ENCODE peak calls at places on chromosomes 16 and 17, in four cellular contexts. P, J, Q and Y are unnamed samples.

GRCh38 chr16:59886021-59886420 is 1151.9 kb upstream of the GOT2 start:
- DNase-seq in P (no peak), J (no peak), Q (no peak), Y (no peak)

GRCh38 chr17:32335647-32336046 is 6.3 kb downstream of the C17orf75 start:
- DNase-seq in Q (no peak), P (no peak), J (no peak), Y (no peak)

GRCh38 chr17:79691931-79692330 is 38.8 kb upstream of the ENPP7 start:
- DNase-seq in J (no peak), Q (no peak), P (no peak), Y (no peak)

GRCh38 chr17:44636562-44636961 is 19.7 kb upstream of the MEIOC start:
- DNase-seq in J (no peak), P (no peak), Q (no peak), Y (no peak)

GRCh38 chr16:30928390-30928789 is 5.0 kb downstream of the FBXL19 start:
- DNase-seq in J (no peak), P (no peak), Q (no peak), Y (no peak)

GRCh38 chr17:56680676-56681075 is 87.2 kb downstream of the NOG start:
- DNase-seq in P (no peak), Q (no peak), J (no peak), Y (no peak)

GRCh38 chr16:17847234-17847795 is 376.6 kb upstream of the XYLT1 start:
- DNase-seq in P (no peak), Q (no peak), J (no peak), Y (no peak)

GRCh38 chr17:63438092-63439051 is 7.7 kb downstream of the CYB561 start:
- DNase-seq in Q (no peak), J (no peak), P (no peak), Y (no peak)

GRCh38 chr16:88466949-88467348 is 13.9 kb downstream of the ZFPM1 start:
- DNase-seq in P (no peak), J (no peak), Q (no peak), Y (no peak)

GRCh38 chr17:17151541-17151940 is 54.6 kb downstream of the PLD6 start:
- DNase-seq in Q (no peak), P (no peak), J (no peak), Y (no peak)

GRCh38 chr17:48619821-48620496 is 4.9 kb upstream of the HOXB8 start:
- DNase-seq in Q (no peak), P (no peak), J (no peak), Y (no peak)

GRCh38 chr16:23013484-23013883 is 135.8 kb downstream of the USP31 start:
- DNase-seq in Q (no peak), J (no peak), P (no peak), Y (no peak)

GRCh38 chr16:16086653-16087446 is 136.4 kb downstream of the ABCC6 start:
- DNase-seq in P (no peak), J (no peak), Q (no peak), Y (no peak)

GRCh38 chr17:1312261-1312870 is 32.9 kb downstream of the TRARG1 start:
- DNase-seq in P (no peak), Q (no peak), J (no peak), Y (no peak)

GRCh38 chr16:66326995-66327513 is 39.4 kb upstream of the CDH5 start:
- DNase-seq in Q (peak), P (no peak), J (no peak), Y (no peak)

GRCh38 chr17:55409030-55409800 is 12.4 kb downstream of the MMD start:
- DNase-seq in J (no peak), Q (no peak), P (no peak), Y (no peak)

GRCh38 chr17:69732272-69732671 is 317.8 kb downstream of the MAP2K6 start:
- DNase-seq in P (no peak), J (no peak), Q (no peak), Y (no peak)

GRCh38 chr17:9389116-9389515 is 186.5 kb downstream of the STX8 start:
- DNase-seq in P (peak), J (no peak), Q (no peak), Y (no peak)

GRCh38 chr16:66250686-66251405 is 115.6 kb upstream of the CDH5 start:
- DNase-seq in Q (peak), P (no peak), J (no peak), Y (no peak)

GRCh38 chr17:69874220-69874670 is 200.8 kb upstream of the KCNJ16 start:
- DNase-seq in J (no peak), Q (no peak), P (no peak), Y (no peak)

GRCh38 chr16:50525716-50526115 is 22.5 kb upstream of the NKD1 start:
- DNase-seq in P (no peak), Q (no peak), J (peak), Y (no peak)

GRCh38 chr16:28165549-28166046 is 46.2 kb downstream of the XPO6 start:
- DNase-seq in J (no peak), P (no peak), Q (no peak), Y (no peak)

GRCh38 chr17:36675786-36676185 is 74.4 kb downstream of the MRM1 start:
- DNase-seq in Q (no peak), J (no peak), P (no peak), Y (no peak)

GRCh38 chr16:51161440-51162195 is 10.5 kb upstream of the SALL1 start:
- DNase-seq in P (no peak), Q (no peak), J (no peak), Y (no peak)

GRCh38 chr16:69105501-69106361 is at the start of gene HAS3:
- DNase-seq in Q (peak), J (peak), P (peak), Y (no peak)

GRCh38 chr17:6910987-6911603 is 79.6 kb upstream of the TEKT1 start:
- DNase-seq in Q (no peak), P (no peak), J (no peak), Y (no peak)

DNA sequence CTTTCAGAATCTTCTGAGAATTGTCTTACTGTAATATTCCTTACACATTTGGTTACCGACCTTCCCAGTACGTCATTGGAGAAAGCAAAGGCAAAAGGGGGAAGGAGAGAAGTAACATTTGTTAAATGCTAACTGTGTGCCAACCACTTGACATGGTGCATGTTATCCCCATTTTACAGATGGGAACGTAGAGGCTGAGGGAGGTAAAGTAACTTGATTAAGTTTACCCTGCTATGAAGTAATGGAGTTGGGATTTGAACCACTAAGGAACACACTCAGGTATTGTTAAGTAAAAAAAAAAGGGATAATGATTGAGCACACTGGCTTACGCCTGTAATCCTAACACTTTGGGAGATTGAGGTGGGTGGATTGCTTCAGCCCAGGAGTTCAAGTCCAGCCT is 156.4 kb downstream of the PRKCA start:
- DNase-seq in Q (no peak), P (no peak), J (no peak), Y (no peak)
- TF ChIP-seq POLR2AphosphoS5 in Q (no peak), P (no peak), J (no peak), Y (no peak)

DNA sequence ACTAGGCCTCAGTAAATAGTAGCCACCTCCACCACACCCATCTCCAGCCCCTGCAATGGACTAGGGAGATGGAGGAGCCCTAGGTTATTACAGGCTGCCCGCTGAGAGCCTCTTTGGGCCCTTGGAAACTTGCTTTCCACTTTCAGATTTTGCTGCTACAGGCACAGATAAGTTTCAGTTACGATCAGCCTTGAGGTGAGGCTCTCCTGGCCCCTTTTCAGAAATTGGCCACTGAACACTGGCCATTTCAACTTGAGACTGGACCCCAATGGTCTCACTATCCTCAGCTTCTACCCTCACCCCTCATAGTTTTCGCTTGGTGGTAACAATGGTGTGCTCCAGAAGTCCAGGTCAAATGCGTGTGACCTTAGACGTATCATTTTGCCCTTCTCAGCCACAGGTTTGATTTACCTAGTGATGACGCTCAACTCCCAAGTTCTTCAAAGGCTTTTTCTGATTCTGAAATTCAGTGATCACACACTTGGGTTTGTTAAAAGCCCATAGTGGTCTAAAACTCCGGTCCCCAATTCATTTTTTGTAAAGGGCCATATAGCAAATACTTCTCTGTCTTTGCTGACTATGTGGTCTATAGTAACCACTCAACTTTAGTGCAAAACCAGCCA is 1.0 kb downstream of the PMM2 start:
- DNase-seq in Q (no peak), P (no peak), J (no peak), Y (no peak)
- TF ChIP-seq POLR2AphosphoS5 in Q (no peak), P (no peak), J (no peak), Y (no peak)

DNA sequence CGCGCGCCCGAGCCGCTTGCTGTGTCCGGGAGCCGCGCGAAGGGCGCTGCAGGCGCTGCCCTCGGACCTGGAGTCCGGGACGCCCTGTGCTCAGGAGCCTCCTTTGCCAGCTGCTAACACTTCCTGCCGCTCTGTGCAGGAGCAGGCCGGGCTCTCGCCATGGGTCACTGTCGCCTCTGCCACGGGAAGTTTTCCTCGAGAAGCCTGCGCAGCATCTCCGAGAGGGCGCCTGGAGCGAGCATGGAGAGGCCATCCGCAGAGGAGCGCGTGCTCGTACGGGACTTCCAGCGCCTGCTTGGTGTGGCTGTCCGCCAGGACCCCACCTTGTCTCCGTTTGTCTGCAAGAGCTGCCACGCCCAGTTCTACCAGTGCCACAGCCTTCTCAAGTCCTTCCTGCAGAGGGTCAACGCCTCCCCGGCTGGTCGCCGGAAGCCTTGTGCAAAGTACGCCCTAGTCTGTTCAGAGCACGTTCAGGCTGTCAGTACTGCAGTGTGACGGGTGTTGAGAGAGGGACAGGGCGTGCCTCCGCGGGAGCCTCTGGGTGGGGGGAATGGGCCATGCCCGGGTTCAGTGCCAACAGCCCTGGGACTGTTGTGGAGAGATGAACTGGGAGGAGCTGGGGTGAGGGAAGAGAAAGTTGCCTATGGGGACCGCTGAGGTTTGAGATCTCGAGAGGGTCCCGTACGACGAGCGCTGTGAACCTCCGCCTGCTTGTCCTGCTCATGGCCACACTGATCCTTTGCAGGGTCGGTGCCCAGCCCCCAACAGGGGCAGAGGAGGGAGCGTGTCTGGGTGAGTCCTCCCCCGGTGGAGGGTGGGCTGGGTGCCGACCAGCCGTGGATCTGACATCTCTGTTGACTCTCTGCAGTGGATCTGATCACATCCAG is 1.3 kb downstream of the ZNF276 start:
- DNase-seq in J (peak), Q (peak), P (no peak), Y (no peak)
- TF ChIP-seq POLR2AphosphoS5 in J (peak), Q (no peak), P (no peak), Y (peak)

DNA sequence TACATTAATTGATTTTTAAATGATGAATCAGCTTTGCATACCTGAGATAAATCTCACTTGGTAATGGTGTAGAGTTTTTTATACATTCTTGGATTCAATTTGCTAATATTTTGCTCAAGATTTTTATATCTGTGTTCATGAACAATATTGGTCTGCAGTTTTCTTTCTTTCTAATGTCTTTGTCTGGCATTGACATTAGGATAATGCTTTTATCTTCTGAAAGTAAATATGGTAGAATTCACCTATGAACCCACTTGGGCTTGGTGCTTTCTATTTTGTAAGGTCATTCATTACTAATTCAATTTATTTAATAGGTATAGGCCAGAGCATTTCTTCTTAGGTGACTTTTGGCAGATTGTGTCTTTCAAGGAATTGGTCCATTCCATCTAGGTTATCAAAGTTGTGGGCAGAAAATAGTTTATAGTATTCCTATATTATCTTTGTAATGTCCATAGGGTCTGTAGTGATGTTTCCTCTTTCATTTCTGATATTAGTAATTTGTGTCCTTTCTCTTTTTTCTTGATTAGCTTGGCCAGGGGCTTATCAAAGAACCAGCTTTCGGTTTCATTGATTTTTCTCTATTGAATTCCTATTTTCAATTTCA is 45.6 kb downstream of the NACA2 start:
- DNase-seq in P (no peak), J (no peak), Q (no peak), Y (no peak)
- TF ChIP-seq POLR2AphosphoS5 in P (no peak), J (no peak), Q (no peak), Y (no peak)

GRCh38 chr17:3804503-3804931 is 3.5 kb upstream of the ITGAE start:
- DNase-seq in Q (no peak), J (no peak), P (peak), Y (no peak)
- TF ChIP-seq POLR2AphosphoS5 in Q (no peak), J (no peak), P (no peak), Y (no peak)

DNA sequence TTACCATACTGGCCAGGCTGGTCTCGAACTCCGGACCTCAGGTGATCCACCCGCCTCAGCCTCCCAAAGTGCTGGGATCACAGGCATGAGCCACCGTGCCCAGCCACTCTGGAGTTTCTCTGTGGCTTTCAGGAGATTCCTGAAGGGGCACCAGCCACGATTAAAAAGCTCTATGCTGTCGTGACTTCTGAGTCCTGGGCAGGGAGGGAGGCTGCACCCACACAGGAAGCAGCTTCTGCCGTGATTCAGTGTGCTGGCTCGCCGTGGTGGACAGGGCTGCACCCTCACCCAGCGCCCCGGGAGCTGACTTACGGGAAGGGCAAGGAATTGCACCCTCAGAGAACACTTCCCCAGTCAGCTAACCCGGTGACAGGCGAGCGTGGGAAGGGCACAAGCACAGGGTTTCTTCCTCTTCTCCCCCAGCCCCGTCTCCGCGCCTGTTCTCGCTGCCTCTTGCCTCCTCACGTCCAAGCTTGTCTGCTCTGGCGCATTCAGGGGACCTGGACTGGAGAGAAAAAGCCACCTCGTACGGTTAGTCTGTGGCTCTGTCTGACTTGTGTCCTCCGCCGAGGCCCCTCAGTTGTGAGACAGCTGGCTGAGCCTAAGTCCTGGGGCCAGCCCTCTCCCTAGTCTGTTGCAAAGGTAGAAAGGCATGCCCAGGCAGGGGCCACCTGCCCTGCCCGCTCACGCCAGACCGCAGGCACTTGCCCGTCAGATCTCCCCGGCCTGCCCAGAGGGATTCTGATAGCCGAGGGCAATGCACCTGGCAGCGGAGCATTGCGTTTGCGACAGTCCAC is 145.0 kb downstream of the SEC14L1 start:
- DNase-seq in P (no peak), J (peak), Q (peak), Y (no peak)
- TF ChIP-seq POLR2AphosphoS5 in P (no peak), J (peak), Q (peak), Y (peak)

GRCh38 chr17:81550285-81550684 is 1.9 kb downstream of the FAAP100 start:
- DNase-seq in P (no peak), J (peak), Q (no peak), Y (no peak)

GRCh38 chr17:81553018-81553615 is 964 bp upstream of the FAAP100 start:
- DNase-seq in P (peak), J (peak), Q (peak), Y (no peak)

GRCh38 chr17:81552244-81553017 is at the start of gene FAAP100:
- DNase-seq in J (peak), P (peak), Q (peak), Y (no peak)

GRCh38 chr17:81550830-81551457 is 1.2 kb downstream of the FAAP100 start:
- DNase-seq in P (no peak), Q (no peak), J (no peak), Y (no peak)

DNA sequence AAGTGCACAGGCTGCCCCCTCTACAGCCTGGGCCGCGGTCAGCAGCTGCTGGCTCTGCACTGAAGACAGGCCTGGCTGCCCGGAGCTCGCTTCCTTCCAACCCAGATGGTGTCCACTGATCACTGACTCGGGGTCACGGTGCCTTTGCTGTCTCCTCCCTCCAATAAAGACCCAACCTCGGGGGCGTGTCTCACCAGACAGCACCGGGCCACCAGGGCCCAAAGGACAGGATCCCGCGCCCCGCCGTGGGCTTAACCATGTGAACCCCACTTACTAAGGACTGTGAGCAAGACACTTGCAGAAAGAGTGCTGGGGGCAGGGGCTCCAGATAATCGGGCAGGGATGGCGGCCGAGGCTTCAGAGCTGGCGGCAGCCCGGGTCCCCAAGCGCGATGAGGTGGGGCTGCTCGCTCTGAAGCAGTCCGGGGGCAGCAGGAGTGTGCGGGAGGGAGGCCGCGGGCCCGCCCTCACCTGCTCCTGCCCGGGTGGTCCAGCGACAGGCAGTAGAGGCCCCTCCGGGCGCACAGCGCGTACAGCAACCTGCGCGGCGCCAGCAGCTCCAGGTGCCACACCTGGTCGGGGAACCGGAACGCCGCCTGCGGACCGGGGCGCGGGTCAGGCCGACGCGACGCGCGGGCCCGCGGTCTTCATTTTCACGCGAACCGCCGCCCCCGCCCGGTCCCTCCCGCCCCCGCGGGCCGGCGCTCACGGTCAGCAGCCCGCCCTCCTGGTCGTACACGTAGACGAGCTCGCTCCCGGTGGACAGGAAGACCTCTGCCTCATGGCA is 502 bp downstream of the FAAP100 start:
- DNase-seq in Q (peak), P (no peak), J (peak), Y (no peak)
- TF ChIP-seq POLR2AphosphoS5 in Q (no peak), P (no peak), J (peak), Y (no peak)

GRCh38 chr17:81365601-81366585 is 29.4 kb upstream of the BAHCC1 start:
- DNase-seq in J (peak), P (no peak), Q (peak), Y (peak)

GRCh38 chr17:81364278-81365147 is 30.7 kb upstream of the BAHCC1 start:
- DNase-seq in P (no peak), J (peak), Q (peak), Y (peak)

GRCh38 chr17:81366648-81367047 is 28.6 kb upstream of the BAHCC1 start:
- DNase-seq in P (no peak), Q (no peak), J (peak), Y (no peak)

GRCh38 chr17:81367171-81367570 is 28.1 kb upstream of the BAHCC1 start:
- DNase-seq in J (peak), Q (no peak), P (no peak), Y (no peak)

DNA sequence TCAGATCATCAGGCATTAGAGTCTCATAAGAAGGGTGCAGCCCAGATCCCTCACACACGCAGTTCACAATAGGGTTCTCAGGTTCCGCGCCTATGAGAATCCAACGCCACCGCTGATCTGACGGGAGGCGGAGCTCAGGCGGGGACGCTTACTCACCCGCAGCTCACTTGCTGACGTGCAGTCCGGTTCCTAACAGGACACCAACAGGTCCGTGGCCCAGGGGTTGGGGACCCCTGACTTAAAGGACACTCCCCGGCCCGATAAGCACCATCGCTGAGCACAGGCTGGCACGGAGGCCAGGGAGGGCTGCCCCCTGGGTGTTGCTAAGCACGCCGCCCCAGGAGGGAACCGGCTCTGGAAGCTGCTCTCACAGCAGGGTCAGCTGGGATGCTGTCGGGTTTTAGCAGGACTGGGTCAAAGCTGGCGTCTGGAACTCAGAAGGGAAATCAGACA is 30.1 kb upstream of the BAHCC1 start:
- DNase-seq in J (peak), Q (peak), P (no peak), Y (no peak)
- TF ChIP-seq POLR2AphosphoS5 in J (no peak), Q (peak), P (no peak), Y (peak)